ENCODE peak calls at places on chromosomes 7 and 10, in four cellular contexts. A is fibroblast of the aortic adventitia, M is thoracic aorta, V is AG10803. G is an unnamed sample.

GRCh38 chr7:157670490-157671357 is 333.9 kb downstream of the DNAJB6 start:
- DNase-seq in V (no peak), A (no peak), M (no peak), G (no peak)

GRCh38 chr7:38374507-38374906 is 101.1 kb upstream of the TARP start:
- DNase-seq in A (peak; percentile 48), M (no peak), V (peak; percentile 20), G (peak; percentile 51)

GRCh38 chr7:23759556-23760391 is 49.8 kb downstream of the STK31 start:
- DNase-seq in M (no peak), A (peak; percentile 34), V (peak; percentile 2), G (peak; percentile 77)

GRCh38 chr10:99742240-99742639 is 10.2 kb downstream of the CUTC start:
- DNase-seq in A (no peak), M (no peak), V (peak; percentile 45), G (no peak)

GRCh38 chr7:16416289-16417282 is 4.8 kb downstream of the CRPPA start:
- DNase-seq in A (peak; percentile 37), M (no peak), V (peak; percentile 88), G (peak; percentile 63)

GRCh38 chr7:120402368-120402767 is 129.4 kb downstream of the KCND2 start:
- DNase-seq in A (peak; percentile 65), M (no peak), V (no peak), G (peak; percentile 50)

GRCh38 chr10:16689636-16690035 is 127.6 kb downstream of the RSU1 start:
- DNase-seq in A (no peak), V (no peak), M (no peak), G (no peak)

GRCh38 chr7:79489371-79489770 is 35.9 kb upstream of the MAGI2 start:
- DNase-seq in A (no peak), V (no peak), M (no peak), G (no peak)

GRCh38 chr7:19362099-19362498 is 216.9 kb upstream of the FERD3L start:
- DNase-seq in V (peak; percentile 52), A (peak; percentile 72), M (no peak), G (peak; percentile 21)

GRCh38 chr7:192701-193536 is 548 bp downstream of the FAM20C start:
- DNase-seq in A (no peak), M (no peak), V (peak; percentile 30), G (no peak)
- H3K4me3 ChIP-seq in A (peak overlapping the region; percentile 91), M (peak overlapping the region; percentile 89), V (peak overlapping the region; percentile 83), G (peak overlapping the region; percentile 98)

GRCh38 chr10:71633935-71634334 is 85.6 kb downstream of the C10orf105 start:
- DNase-seq in M (no peak), A (no peak), V (no peak), G (no peak)
- TF ChIP-seq CTCF in M (no peak), A (no peak), V (no peak), G (no peak)

DNA sequence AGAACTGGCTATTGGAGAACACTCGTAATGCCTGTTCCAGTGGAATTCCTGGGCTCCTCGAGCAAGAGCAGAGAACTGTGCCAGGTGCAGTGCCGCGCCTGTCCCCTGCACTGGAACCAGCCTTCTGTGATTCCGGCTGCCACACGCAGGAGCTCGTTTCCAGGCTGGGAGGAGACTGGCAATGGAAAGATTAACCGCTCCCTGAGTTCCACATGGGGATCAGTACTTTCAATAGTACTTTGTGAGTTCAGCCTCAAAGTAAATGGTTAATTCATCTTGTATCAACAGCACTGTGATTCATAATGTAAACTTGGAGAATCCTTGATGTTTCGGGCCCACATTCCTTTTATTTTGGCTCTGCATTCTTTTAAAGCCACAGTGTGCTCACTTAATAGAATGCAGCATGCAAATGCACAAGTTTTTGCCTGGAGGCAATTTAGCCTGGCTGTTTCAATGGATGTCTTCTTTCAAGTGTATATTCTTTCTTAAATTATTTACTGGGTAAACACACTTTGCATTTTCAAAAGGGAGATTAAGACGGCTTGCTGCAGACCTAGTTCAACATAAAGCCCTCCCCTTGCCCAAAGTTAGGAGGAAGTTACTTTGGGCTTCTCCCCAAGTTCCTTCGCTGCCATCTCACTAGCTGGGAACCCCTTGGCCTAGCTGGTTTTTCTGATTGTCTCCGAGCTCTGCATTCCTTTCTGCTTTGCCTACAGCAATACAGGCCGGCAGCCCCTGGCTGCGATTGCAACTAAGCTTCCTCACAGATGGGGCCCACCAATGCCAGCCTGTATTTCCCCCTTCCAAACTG is 138.1 kb upstream of the TCF7L2 start:
- DNase-seq in A (peak; percentile 95), M (peak; percentile 35), V (peak; percentile 95), G (peak; percentile 94)
- H3K4me3 ChIP-seq in A (peak overlapping the region; percentile 59), M (no peak overlapping the region), V (peak overlapping the region; percentile 53), G (peak overlapping the region; percentile 17)

GRCh38 chr7:76280408-76280807 is 22.1 kb upstream of the HSPB1 start:
- DNase-seq in A (no peak), V (no peak), M (no peak), G (no peak)
- TF ChIP-seq CTCF in A (no peak), V (no peak), M (no peak), G (no peak)

DNA sequence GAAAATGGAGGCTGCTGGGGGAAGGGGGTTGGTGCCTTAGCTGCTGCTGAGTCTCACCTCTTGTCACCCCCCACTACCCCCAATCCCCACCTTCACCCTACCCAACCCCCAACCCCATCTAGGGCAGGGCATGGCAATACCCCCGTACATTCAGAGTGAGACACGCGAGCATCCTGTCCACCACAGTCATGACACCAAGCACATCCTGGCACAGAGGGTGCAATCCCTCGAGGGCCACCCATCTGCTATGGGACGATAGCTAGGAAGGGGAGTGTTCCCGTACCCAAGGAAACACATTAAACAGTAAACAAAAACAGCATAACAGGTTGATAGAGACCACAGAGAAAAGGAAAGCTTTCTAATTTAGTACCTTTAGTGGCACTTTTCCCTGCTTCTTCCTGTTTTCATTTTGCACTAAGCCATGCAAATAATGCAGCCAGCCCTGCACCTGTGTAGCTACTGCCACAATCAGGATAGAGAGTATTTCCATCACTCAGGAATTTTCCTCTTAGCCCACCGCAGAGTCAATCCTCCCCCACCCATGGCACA is 2.3 kb upstream of the SMKR1 start:
- DNase-seq in V (no peak), M (no peak), A (no peak), G (no peak)
- H3K4me3 ChIP-seq in V (no peak overlapping the region), M (no peak overlapping the region), A (no peak overlapping the region), G (no peak overlapping the region)

DNA sequence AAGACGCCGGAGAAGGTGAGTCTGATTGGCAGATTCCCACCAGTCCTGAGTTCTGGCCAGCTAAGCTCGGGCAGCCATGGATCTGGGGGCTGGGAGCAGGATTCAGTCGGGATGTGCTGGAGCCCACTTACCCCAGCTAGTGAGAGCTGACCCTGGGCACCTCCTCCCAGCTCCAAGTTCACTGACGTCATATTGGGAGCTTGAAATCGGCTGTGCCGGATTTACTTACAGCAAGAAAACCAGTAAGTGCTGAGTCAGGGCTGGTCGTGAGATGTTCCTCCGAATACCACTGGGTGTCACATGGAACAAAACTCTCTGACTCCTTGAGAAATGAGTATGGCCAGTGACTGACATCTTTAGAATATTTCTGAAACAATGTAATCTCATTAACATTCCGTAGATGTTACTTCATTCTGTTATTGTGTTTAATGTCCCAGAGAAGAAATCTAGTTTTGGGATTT is 621.2 kb downstream of the SDK1 start:
- DNase-seq in A (peak; percentile 55), V (peak; percentile 62), M (peak; percentile 20), G (peak; percentile 94)
- TF ChIP-seq CTCF in A (no peak), V (peak; percentile 11), M (peak; percentile 35), G (peak; percentile 36)

GRCh38 chr7:91313113-91313512 is 48.9 kb downstream of the FZD1 start:
- DNase-seq in V (no peak), A (no peak), M (no peak), G (no peak)
- H3K4me3 ChIP-seq in V (no peak overlapping the region), A (no peak overlapping the region), M (no peak overlapping the region), G (no peak overlapping the region)

GRCh38 chr7:28411876-28412662 is at the start of gene CREB5:
- DNase-seq in V (no peak), M (no peak), A (no peak), G (peak; percentile 36)
- TF ChIP-seq CTCF in V (peak; percentile 35), M (no peak), A (peak; percentile 28), G (peak; percentile 36)